ENCODE peak calls at places on chromosomes 7 and 10, in four cellular contexts. D, U, N and W are unnamed samples.

GRCh38 chr7:105693576-105693975 is 112.3 kb upstream of the EFCAB10 start:
- DNase-seq in D (no peak), U (no peak), N (no peak), W (no peak)

GRCh38 chr7:98293746-98294145 is 12.3 kb downstream of the BRI3 start:
- DNase-seq in D (no peak), U (no peak), N (no peak), W (no peak)

GRCh38 chr7:5234852-5235831 is 45.1 kb downstream of the WIPI2 start:
- DNase-seq in D (no peak), U (peak), N (no peak), W (no peak)

GRCh38 chr7:47484457-47484856 is 97.5 kb downstream of the TNS3 start:
- DNase-seq in N (no peak), U (no peak), D (no peak), W (no peak)

GRCh38 chr7:138935438-138936079 is 45.6 kb downstream of the KIAA1549 start:
- DNase-seq in D (no peak), N (peak), U (no peak), W (no peak)

GRCh38 chr7:130491841-130492518 is at the start of gene MEST:
- DNase-seq in U (no peak), D (no peak), N (no peak), W (peak)

GRCh38 chr10:76558586-76558985 is 1079.0 kb downstream of the KCNMA1 start:
- DNase-seq in N (peak), D (no peak), U (peak), W (peak)

GRCh38 chr7:108253275-108254044 is 123.3 kb upstream of the LAMB4 start:
- DNase-seq in D (no peak), U (no peak), N (no peak), W (no peak)

GRCh38 chr10:85280014-85280413 is 951.6 kb downstream of the CCSER2 start:
- DNase-seq in N (no peak), U (no peak), D (no peak), W (peak)

GRCh38 chr10:58350619-58351323 is 16.0 kb downstream of the UBE2D1 start:
- DNase-seq in N (no peak), D (no peak), U (no peak), W (no peak)

GRCh38 chr10:130363899-130364298 is 227.7 kb downstream of the GLRX3 start:
- DNase-seq in D (no peak), N (no peak), U (no peak), W (no peak)

GRCh38 chr10:96835826-96836365 is 3.8 kb downstream of the LCOR start:
- DNase-seq in U (no peak), N (no peak), D (no peak), W (no peak)

DNA sequence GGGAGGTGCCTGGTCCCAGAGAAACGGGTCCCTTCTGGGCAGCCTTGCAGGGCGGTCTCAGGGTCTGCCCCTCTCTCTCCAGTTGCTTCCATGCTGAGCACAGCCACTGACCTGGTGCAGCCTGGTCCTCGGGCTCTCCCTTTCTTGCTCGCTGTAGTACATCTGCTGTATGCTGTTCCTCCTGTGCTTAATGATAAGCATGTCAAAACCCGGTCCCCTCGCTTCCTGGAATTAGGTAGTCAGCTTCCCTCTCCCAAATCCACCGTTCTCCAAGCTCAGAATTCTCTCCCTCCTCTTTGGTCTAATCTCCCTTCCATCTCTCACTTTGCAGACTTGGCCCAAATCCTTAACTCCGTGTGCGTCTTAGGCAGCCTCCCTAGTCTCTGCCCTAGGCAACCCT is 11.0 kb upstream of the HPS1 start:
- DNase-seq in U (no peak), D (no peak), N (no peak), W (no peak)
- TF ChIP-seq POLR2A in U (no peak), D (no peak), N (no peak), W (no peak)

GRCh38 chr10:17430647-17431355 is 23.6 kb downstream of the ST8SIA6 start:
- DNase-seq in D (no peak), N (peak), U (peak), W (peak)

GRCh38 chr10:17427201-17427600 is 27.2 kb downstream of the ST8SIA6 start:
- DNase-seq in D (no peak), U (no peak), N (no peak), W (no peak)

GRCh38 chr10:17429490-17429889 is 24.9 kb downstream of the ST8SIA6 start:
- DNase-seq in N (no peak), D (no peak), U (no peak), W (no peak)

GRCh38 chr10:17428096-17428615 is 26.2 kb downstream of the ST8SIA6 start:
- DNase-seq in U (no peak), N (no peak), D (no peak), W (no peak)

GRCh38 chr10:17428616-17429097 is 25.7 kb downstream of the ST8SIA6 start:
- DNase-seq in D (no peak), U (peak), N (no peak), W (no peak)
- TF ChIP-seq POLR2A in D (no peak), U (no peak), N (no peak), W (no peak)

DNA sequence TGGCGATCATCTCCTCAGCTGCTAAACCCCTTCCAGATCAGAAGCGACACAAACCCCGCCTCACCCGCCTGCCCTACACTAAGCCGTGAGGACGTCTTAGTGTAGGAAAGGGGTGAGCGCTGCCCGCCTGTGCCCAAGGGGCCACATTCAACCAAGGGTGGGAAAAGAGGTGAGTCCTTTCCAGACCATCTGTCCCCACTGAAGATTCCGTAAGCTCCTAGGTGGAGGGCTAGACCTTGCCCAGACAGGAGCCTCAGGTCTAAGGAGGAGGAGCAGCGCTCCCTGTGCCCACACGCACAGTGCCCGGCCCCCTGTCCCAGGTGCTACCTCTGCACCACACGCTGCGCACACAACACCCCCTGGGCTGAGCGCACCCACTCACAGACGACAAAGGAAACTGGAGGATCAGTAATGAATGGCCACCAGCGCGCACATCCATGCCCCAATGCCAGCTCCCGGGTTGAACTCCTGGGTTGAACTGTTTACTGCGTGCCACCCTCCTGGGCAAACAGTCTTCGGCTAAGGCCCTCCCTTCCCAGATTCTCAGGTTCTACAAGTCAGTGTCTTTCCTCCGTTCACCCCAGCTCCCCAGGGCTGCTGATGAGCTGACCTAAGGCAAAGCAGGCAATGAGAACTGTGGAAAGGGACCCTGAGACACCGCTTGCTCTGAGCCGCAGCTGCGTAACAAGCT is 186.0 kb downstream of the MAD1L1 start:
- DNase-seq in D (no peak), N (no peak), U (no peak), W (peak)
- TF ChIP-seq POLR2A in D (no peak), N (no peak), U (no peak), W (no peak)

DNA sequence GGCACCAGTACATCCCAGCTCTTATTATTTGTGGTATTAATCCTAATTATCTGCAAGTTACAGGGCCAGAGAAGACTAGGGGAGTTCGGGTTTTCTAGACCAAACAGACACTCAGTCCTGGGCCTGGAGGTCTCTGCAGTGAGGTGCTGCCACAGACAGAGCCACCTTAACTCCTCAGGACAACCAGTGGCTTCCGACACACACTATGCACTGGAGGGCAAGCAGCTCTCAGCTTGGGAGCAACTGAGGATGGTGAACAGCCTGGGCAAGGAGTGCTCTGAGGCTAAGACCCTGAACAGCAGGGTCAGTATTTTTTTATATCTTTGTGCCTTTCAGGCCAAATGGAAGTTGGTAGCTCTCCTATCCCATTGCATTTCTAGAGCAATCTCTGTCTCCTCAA is 19.0 kb downstream of the ACTA2 start:
- DNase-seq in U (no peak), D (no peak), N (no peak), W (no peak)
- TF ChIP-seq POLR2A in U (no peak), D (no peak), N (no peak), W (no peak)

DNA sequence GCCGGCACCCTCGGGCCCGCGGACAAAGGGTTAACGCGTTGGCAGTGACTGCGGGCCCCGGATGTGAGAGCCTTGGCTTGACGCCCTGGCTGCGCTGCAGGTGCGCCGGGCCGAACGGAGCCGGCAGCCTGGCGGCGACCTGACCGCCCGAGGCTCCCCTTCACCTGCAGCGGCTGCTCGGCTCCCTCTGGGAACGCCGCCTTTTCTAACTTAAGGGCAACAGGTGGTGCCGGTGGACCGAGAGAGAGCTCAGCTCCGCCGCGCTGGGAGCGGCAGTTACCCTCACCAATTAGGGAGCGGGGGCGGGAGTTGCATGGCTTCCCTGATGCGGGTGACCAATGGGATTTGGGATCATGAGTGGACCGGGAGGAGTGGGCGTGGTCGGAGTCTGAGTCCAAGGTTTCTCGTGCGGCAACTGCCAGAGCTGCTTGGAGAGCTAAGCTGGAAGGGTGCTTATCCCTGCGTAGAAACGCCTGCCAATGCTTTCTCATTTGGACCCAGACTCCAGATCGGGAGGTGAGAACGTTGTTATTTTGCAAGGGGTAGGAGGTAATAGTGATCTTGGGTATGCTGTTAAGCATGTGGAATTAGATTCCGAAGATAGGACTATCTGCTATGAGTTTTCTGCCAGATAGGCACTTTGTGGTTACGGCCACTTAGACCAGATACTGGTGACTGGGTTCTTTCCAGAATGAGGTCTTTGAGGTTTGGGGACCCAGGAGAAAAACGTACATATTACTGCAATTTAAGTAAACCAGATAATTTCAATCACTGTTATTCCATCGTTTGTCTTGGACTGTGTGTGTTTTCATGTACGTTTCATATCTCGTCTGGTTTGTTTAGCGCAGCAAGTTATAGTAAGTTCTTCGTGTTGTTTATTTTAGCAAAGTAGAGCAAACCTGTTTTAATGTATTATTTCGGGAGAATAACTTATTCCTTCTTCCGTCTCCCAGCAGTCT is at the start of gene ARL4A:
- DNase-seq in U (peak), N (peak), D (peak), W (peak)
- TF ChIP-seq POLR2A in U (peak), N (peak), D (no peak), W (peak)

GRCh38 chr10:133261726-133262325 is 14.8 kb downstream of the ADAM8 start:
- DNase-seq in N (peak), U (peak), D (peak), W (peak)
- TF ChIP-seq POLR2A in N (peak), U (peak), D (peak), W (peak)

GRCh38 chr10:110357871-110358270 is 53.2 kb upstream of the SMNDC1 start:
- DNase-seq in N (no peak), D (no peak), U (no peak), W (no peak)

GRCh38 chr10:110356628-110357245 is 52.0 kb upstream of the SMNDC1 start:
- DNase-seq in U (peak), N (no peak), D (peak), W (no peak)

GRCh38 chr10:110358278-110358677 is 53.6 kb upstream of the SMNDC1 start:
- DNase-seq in D (no peak), N (no peak), U (peak), W (no peak)

GRCh38 chr10:110355922-110356627 is 51.4 kb upstream of the SMNDC1 start:
- DNase-seq in U (peak), D (no peak), N (no peak), W (no peak)

GRCh38 chr10:110357252-110357780 is 52.6 kb upstream of the SMNDC1 start:
- DNase-seq in U (peak), D (no peak), N (no peak), W (no peak)
- TF ChIP-seq POLR2A in U (no peak), D (peak), N (no peak), W (no peak)

GRCh38 chr10:110535958-110536891 is 31.3 kb upstream of the SMC3 start:
- DNase-seq in D (no peak), N (no peak), U (peak), W (no peak)
- TF ChIP-seq POLR2A in D (no peak), N (no peak), U (no peak), W (no peak)